ENCODE peak calls at places on chromosome 9, in seven cellular contexts. Y is A549, R is H9, Z is fibroblast of lung, M is spleen, W is left ventricle myocardium inferior, Q is mucosa of descending colon. B is an unnamed sample.

GRCh38 chr9:32264171-32264862 is 120.1 kb upstream of the ACO1 start:
- DNase-seq in Y (no peak), R (peak; percentile 70), Z (peak; percentile 1), M (no peak), W (no peak), Q (no peak), B (no peak)

GRCh38 chr9:12699529-12699928 is 6.3 kb downstream of the TYRP1 start:
- DNase-seq in Y (no peak), R (no peak), Z (peak; percentile 29), M (no peak), W (no peak), Q (no peak), B (no peak)

GRCh38 chr9:89008346-89009048 is 17.2 kb downstream of the S1PR3 start:
- DNase-seq in Y (no peak), R (no peak), Z (no peak), M (no peak), W (no peak), Q (no peak), B (no peak)

GRCh38 chr9:75183293-75183692 is 95.0 kb downstream of the OSTF1 start:
- DNase-seq in Y (no peak), R (no peak), Z (no peak), M (no peak), W (no peak), Q (no peak), B (no peak)

GRCh38 chr9:75640250-75640649 is 250.2 kb upstream of the PCSK5 start:
- DNase-seq in Y (no peak), R (no peak), Z (no peak), M (no peak), W (no peak), Q (no peak), B (no peak)

GRCh38 chr9:106892632-106893031 is 29.7 kb downstream of the ZNF462 start:
- DNase-seq in Y (peak; percentile 93), R (peak; percentile 91), Z (peak; percentile 95), M (no peak), W (no peak), Q (no peak), B (no peak)

GRCh38 chr9:93185261-93186150 is 1.6 kb downstream of the WNK2 start:
- DNase-seq in Y (no peak), R (no peak), Z (no peak), M (no peak), W (no peak), Q (peak; percentile 69), B (no peak)

GRCh38 chr9:89440548-89440947 is 57.4 kb downstream of the SEMA4D start:
- DNase-seq in Y (no peak), R (no peak), Z (no peak), M (peak; percentile 82), W (peak; percentile 29), Q (peak; percentile 28), B (peak; percentile 54)

GRCh38 chr9:114737118-114737517 is 55.1 kb upstream of the TEX48 start:
- DNase-seq in Y (no peak), R (no peak), Z (no peak), M (no peak), W (no peak), Q (no peak), B (no peak)

GRCh38 chr9:136092741-136093140 is 2.3 kb downstream of the NACC2 start:
- DNase-seq in Y (no peak), R (no peak), Z (no peak), M (no peak), W (no peak), Q (no peak), B (no peak)

GRCh38 chr9:82354260-82354659 is 365.7 kb downstream of the SPATA31D1 start:
- DNase-seq in Y (no peak), R (no peak), Z (peak; percentile 33), M (no peak), W (no peak), Q (no peak), B (no peak)

GRCh38 chr9:125674981-125675973 is 31.7 kb downstream of the MAPKAP1 start:
- DNase-seq in Y (peak; percentile 53), R (no peak), Z (peak; percentile 77), M (no peak), W (no peak), Q (no peak), B (no peak)

GRCh38 chr9:130187523-130187846 is 15.3 kb downstream of the NCS1 start:
- DNase-seq in Y (no peak), R (no peak), Z (no peak), M (no peak), W (no peak), Q (no peak), B (no peak)

GRCh38 chr9:2241461-2241874 is 226.3 kb downstream of the SMARCA2 start:
- DNase-seq in Y (no peak), R (peak; percentile 92), Z (peak; percentile 93), M (peak; percentile 79), W (peak; percentile 30), Q (peak; percentile 40), B (no peak)

GRCh38 chr9:121478816-121479676 is 20.6 kb downstream of the GGTA1 start:
- DNase-seq in Y (no peak), R (no peak), Z (no peak), M (no peak), W (no peak), Q (no peak), B (peak; percentile 88)

GRCh38 chr9:2709645-2710101 is 7.6 kb upstream of the KCNV2 start:
- DNase-seq in Y (no peak), R (no peak), Z (no peak), M (no peak), W (no peak), Q (no peak), B (no peak)

GRCh38 chr9:111949919-111950318 is 53.3 kb downstream of the UGCG start:
- DNase-seq in Y (no peak), R (no peak), Z (no peak), M (no peak), W (no peak), Q (no peak), B (no peak)

GRCh38 chr9:15909297-15909696 is 356.5 kb downstream of the CCDC171 start:
- DNase-seq in Y (no peak), R (no peak), Z (peak; percentile 68), M (no peak), W (no peak), Q (no peak), B (peak; percentile 37)

GRCh38 chr9:130343445-130343918 is 77.9 kb downstream of the HMCN2 start:
- DNase-seq in Y (no peak), R (peak; percentile 79), Z (no peak), M (peak; percentile 57), W (no peak), Q (peak; percentile 52), B (no peak)

GRCh38 chr9:804026-804425 is 37.5 kb upstream of the DMRT1 start:
- DNase-seq in Y (no peak), R (no peak), Z (no peak), M (no peak), W (no peak), Q (no peak), B (no peak)

GRCh38 chr9:84163227-84163626 is 177.3 kb downstream of the SLC28A3 start:
- DNase-seq in Y (no peak), R (no peak), Z (peak; percentile 38), M (no peak), W (no peak), Q (no peak), B (no peak)
- TF ChIP-seq CTCF in Y (no peak), R (no peak), Z (no peak), M (no peak), W (no peak), Q (no peak), B (no peak)

DNA sequence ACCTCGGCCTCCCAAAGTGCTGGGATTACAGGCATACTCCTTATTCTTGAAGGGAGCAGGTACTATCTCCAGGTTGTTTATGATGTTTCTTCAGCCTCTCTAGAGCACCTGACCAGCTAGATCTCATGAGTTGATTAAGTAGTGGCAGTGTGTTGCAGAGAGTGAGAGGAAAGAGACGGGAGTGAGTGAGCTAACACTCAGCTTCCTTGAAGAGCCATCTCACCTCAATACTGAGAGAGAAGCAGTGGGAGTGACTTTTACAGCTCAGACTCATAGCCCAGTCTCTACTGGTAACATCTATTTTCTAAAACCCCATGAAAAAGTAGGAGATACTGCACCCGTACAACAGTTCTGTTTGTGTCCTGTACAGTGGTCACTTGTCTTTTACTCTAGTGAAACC is 43.9 kb upstream of the RUSC2 start:
- DNase-seq in Y (no peak), R (no peak), Z (no peak), M (no peak), W (no peak), Q (no peak), B (no peak)
- H3K4me1 ChIP-seq in Y (peaks cover 10% of the 10 kb centered on the region), R (no peaks in the 10 kb centered on the region), Z (no peaks in the 10 kb centered on the region), M (no peaks in the 10 kb centered on the region), W (no peaks in the 10 kb centered on the region), Q (no peaks in the 10 kb centered on the region), B (no peaks in the 10 kb centered on the region)

GRCh38 chr9:6944093-6944551 is 186.3 kb downstream of the KDM4C start:
- DNase-seq in Y (no peak), R (no peak), Z (peak; percentile 82), M (no peak), W (no peak), Q (no peak), B (no peak)
- TF ChIP-seq CTCF in Y (peak; percentile 17), R (no peak), Z (peak; percentile 12), M (no peak), W (no peak), Q (no peak), B (no peak)

GRCh38 chr9:128892223-128892892 is 10.4 kb downstream of the LRRC8A start:
- DNase-seq in Y (peak; percentile 55), R (no peak), Z (peak; percentile 94), M (peak; percentile 84), W (peak; percentile 88), Q (peak; percentile 87), B (peak; percentile 96)

GRCh38 chr9:128893354-128893753 is 11.4 kb downstream of the LRRC8A start:
- DNase-seq in Y (no peak), R (no peak), Z (no peak), M (no peak), W (no peak), Q (no peak), B (no peak)

GRCh38 chr9:128894764-128895163 is 12.8 kb downstream of the LRRC8A start:
- DNase-seq in Y (no peak), R (no peak), Z (no peak), M (no peak), W (no peak), Q (no peak), B (no peak)

GRCh38 chr9:128887914-128888350 is 6.0 kb downstream of the LRRC8A start:
- DNase-seq in Y (no peak), R (peak; percentile 78), Z (peak; percentile 37), M (no peak), W (no peak), Q (no peak), B (no peak)

DNA sequence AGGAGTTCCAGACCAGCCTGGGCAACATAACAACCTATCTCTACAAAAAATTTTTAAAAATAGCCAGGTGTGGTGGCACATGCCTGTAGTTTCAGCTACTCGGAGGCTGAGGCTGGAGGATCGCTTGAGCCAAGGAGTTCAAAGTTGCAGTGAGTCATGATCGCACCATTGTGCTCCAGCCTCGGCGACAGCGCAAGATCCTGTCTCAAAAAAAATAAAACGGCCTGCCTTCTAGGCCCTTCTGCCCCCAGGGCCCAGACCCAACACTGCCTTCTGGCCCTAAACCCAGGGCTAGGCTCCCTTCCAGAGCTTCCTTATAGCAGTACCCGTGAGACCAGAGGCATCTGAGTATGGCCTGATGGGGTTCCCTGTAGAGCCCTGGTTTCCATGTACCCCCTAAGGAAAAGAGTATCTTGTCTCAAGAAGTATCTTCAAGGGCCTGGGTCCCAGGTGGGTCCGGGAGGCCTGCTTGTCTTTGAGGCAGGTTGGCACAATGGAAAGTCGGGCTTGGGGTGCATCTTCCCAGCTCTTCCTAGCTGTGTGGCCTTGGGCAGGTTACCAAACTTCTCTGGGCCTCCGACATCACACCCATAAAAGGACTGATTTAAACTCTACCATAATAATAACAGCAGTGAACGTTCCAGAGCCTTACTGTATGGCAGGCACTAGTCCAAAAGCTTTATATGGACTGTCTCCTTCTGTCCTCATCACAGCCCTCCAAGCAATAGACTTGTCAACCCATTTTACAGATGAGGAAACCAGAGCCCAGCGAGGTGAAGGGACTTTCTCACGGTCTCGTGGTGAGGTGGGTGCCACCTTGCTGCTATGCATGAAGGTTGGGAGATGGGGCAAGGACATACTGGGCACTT is 9.7 kb downstream of the LRRC8A start:
- DNase-seq in Y (no peak), R (no peak), Z (no peak), M (no peak), W (no peak), Q (no peak), B (peak; percentile 83)
- H3K4me1 ChIP-seq in Y (peaks cover 34% of the 10 kb centered on the region), R (peaks cover 9% of the 10 kb centered on the region), Z (peaks cover 20% of the 10 kb centered on the region), M (peaks cover 96% of the 10 kb centered on the region), W (peaks cover 79% of the 10 kb centered on the region), Q (peaks cover 25% of the 10 kb centered on the region), B (peaks cover 87% of the 10 kb centered on the region)

B was measured in tibial artery.